ENCODE peak calls at places on chromosome 21, in nine cellular contexts. One of them, this sample, is unnamed.

GRCh38 chr21:28704746-28705145 is 287.9 kb downstream of the LTN1 start:
- DNase-seq in lung: no peak
- DNase-seq in colonic mucosa: no peak
- DNase-seq in body of pancreas: no peak
- DNase-seq in choroid plexus epithelial cell: peak
- DNase-seq in right atrium auricular region: no peak
- DNase-seq in foreskin fibroblast: peak
- DNase-seq in uterus: peak
- DNase-seq in ovary: no peak
- DNase-seq in this sample: no peak

GRCh38 chr21:27954806-27955205 is 987.9 kb upstream of the ADAMTS5 start:
- DNase-seq in ovary: no peak
- DNase-seq in foreskin fibroblast: peak
- DNase-seq in choroid plexus epithelial cell: peak
- DNase-seq in body of pancreas: no peak
- DNase-seq in right atrium auricular region: no peak
- DNase-seq in lung: no peak
- DNase-seq in uterus: no peak
- DNase-seq in colonic mucosa: no peak
- DNase-seq in this sample: peak

GRCh38 chr21:28790335-28790734 is 202.3 kb downstream of the LTN1 start:
- DNase-seq in uterus: no peak
- DNase-seq in choroid plexus epithelial cell: no peak
- DNase-seq in ovary: no peak
- DNase-seq in foreskin fibroblast: no peak
- DNase-seq in colonic mucosa: no peak
- DNase-seq in lung: no peak
- DNase-seq in right atrium auricular region: no peak
- DNase-seq in body of pancreas: no peak
- DNase-seq in this sample: no peak

GRCh38 chr21:29434081-29434480 is 135.4 kb downstream of the BACH1 start:
- DNase-seq in ovary: no peak
- DNase-seq in lung: no peak
- DNase-seq in choroid plexus epithelial cell: peak
- DNase-seq in foreskin fibroblast: no peak
- DNase-seq in uterus: no peak
- DNase-seq in right atrium auricular region: no peak
- DNase-seq in body of pancreas: no peak
- DNase-seq in colonic mucosa: no peak
- DNase-seq in this sample: no peak

GRCh38 chr21:24395320-24395933 is 1211.9 kb downstream of the MRPL39 start:
- DNase-seq in choroid plexus epithelial cell: no peak
- DNase-seq in right atrium auricular region: no peak
- DNase-seq in colonic mucosa: no peak
- DNase-seq in lung: no peak
- DNase-seq in uterus: no peak
- DNase-seq in ovary: no peak
- DNase-seq in body of pancreas: no peak
- DNase-seq in foreskin fibroblast: no peak
- DNase-seq in this sample: no peak

GRCh38 chr21:21187579-21187978 is 189.4 kb downstream of the NCAM2 start:
- DNase-seq in body of pancreas: no peak
- DNase-seq in choroid plexus epithelial cell: no peak
- DNase-seq in ovary: no peak
- DNase-seq in uterus: no peak
- DNase-seq in colonic mucosa: no peak
- DNase-seq in foreskin fibroblast: peak
- DNase-seq in right atrium auricular region: no peak
- DNase-seq in lung: no peak
- DNase-seq in this sample: no peak

GRCh38 chr21:16194851-16195251 is 465.1 kb downstream of the USP25 start:
- DNase-seq in foreskin fibroblast: peak
- DNase-seq in lung: no peak
- DNase-seq in ovary: no peak
- DNase-seq in body of pancreas: no peak
- DNase-seq in colonic mucosa: no peak
- DNase-seq in uterus: no peak
- DNase-seq in right atrium auricular region: no peak
- DNase-seq in choroid plexus epithelial cell: peak
- DNase-seq in this sample: no peak

GRCh38 chr21:31548688-31549087 is 110.8 kb upstream of the SOD1 start:
- DNase-seq in colonic mucosa: no peak
- DNase-seq in body of pancreas: no peak
- DNase-seq in lung: no peak
- DNase-seq in uterus: no peak
- DNase-seq in choroid plexus epithelial cell: no peak
- DNase-seq in right atrium auricular region: no peak
- DNase-seq in ovary: no peak
- DNase-seq in foreskin fibroblast: no peak
- DNase-seq in this sample: no peak

GRCh38 chr21:29130234-29130993 is at the start of gene MAP3K7CL:
- DNase-seq in foreskin fibroblast: peak
- DNase-seq in choroid plexus epithelial cell: peak
- DNase-seq in body of pancreas: peak
- DNase-seq in right atrium auricular region: peak
- DNase-seq in uterus: peak
- DNase-seq in ovary: no peak
- DNase-seq in colonic mucosa: no peak
- DNase-seq in lung: peak
- DNase-seq in this sample: peak

GRCh38 chr21:28635541-28635940 is 357.1 kb downstream of the LTN1 start:
- DNase-seq in body of pancreas: no peak
- DNase-seq in uterus: no peak
- DNase-seq in choroid plexus epithelial cell: no peak
- DNase-seq in right atrium auricular region: no peak
- DNase-seq in foreskin fibroblast: no peak
- DNase-seq in colonic mucosa: no peak
- DNase-seq in ovary: no peak
- DNase-seq in lung: no peak
- DNase-seq in this sample: no peak

GRCh38 chr21:26085882-26086281 is 84.7 kb downstream of the APP start:
- DNase-seq in body of pancreas: no peak
- DNase-seq in colonic mucosa: no peak
- DNase-seq in choroid plexus epithelial cell: no peak
- DNase-seq in lung: no peak
- DNase-seq in uterus: no peak
- DNase-seq in ovary: no peak
- DNase-seq in right atrium auricular region: no peak
- DNase-seq in foreskin fibroblast: no peak
- DNase-seq in this sample: no peak

GRCh38 chr21:15379776-15380175 is 315.0 kb upstream of the NRIP1 start:
- DNase-seq in right atrium auricular region: no peak
- DNase-seq in choroid plexus epithelial cell: peak
- DNase-seq in foreskin fibroblast: no peak
- DNase-seq in ovary: no peak
- DNase-seq in lung: no peak
- DNase-seq in body of pancreas: no peak
- DNase-seq in uterus: no peak
- DNase-seq in colonic mucosa: no peak
- DNase-seq in this sample: no peak

GRCh38 chr21:15682182-15682895 is 47.4 kb upstream of the USP25 start:
- DNase-seq in foreskin fibroblast: peak
- DNase-seq in body of pancreas: peak
- DNase-seq in choroid plexus epithelial cell: peak
- DNase-seq in uterus: no peak
- DNase-seq in right atrium auricular region: no peak
- DNase-seq in colonic mucosa: no peak
- DNase-seq in lung: no peak
- DNase-seq in ovary: no peak
- DNase-seq in this sample: peak

GRCh38 chr21:41141031-41141457 is 26.9 kb upstream of the BACE2 start:
- DNase-seq in body of pancreas: peak
- DNase-seq in colonic mucosa: no peak
- DNase-seq in uterus: no peak
- DNase-seq in foreskin fibroblast: no peak
- DNase-seq in right atrium auricular region: no peak
- DNase-seq in choroid plexus epithelial cell: peak
- DNase-seq in lung: no peak
- DNase-seq in ovary: no peak
- DNase-seq in this sample: peak

GRCh38 chr21:16330340-16331319 is 600.8 kb downstream of the USP25 start:
- DNase-seq in colonic mucosa: peak
- DNase-seq in ovary: no peak
- DNase-seq in choroid plexus epithelial cell: peak
- DNase-seq in foreskin fibroblast: peak
- DNase-seq in right atrium auricular region: no peak
- DNase-seq in uterus: peak
- DNase-seq in lung: no peak
- DNase-seq in body of pancreas: peak
- DNase-seq in this sample: peak

GRCh38 chr21:41227357-41228005 is 59.5 kb downstream of the BACE2 start:
- DNase-seq in ovary: no peak
- DNase-seq in right atrium auricular region: no peak
- DNase-seq in foreskin fibroblast: no peak
- DNase-seq in colonic mucosa: no peak
- DNase-seq in choroid plexus epithelial cell: no peak
- DNase-seq in body of pancreas: no peak
- DNase-seq in uterus: no peak
- DNase-seq in lung: no peak
- DNase-seq in this sample: no peak

GRCh38 chr21:37546299-37546908 is 179.8 kb downstream of the DYRK1A start:
- DNase-seq in colonic mucosa: no peak
- DNase-seq in lung: no peak
- DNase-seq in ovary: no peak
- DNase-seq in body of pancreas: no peak
- DNase-seq in choroid plexus epithelial cell: no peak
- DNase-seq in uterus: no peak
- DNase-seq in right atrium auricular region: peak
- DNase-seq in foreskin fibroblast: no peak
- DNase-seq in this sample: no peak
- TF ChIP-seq CTCF in colonic mucosa: no peak
- TF ChIP-seq CTCF in lung: no peak
- TF ChIP-seq CTCF in ovary: no peak
- TF ChIP-seq CTCF in body of pancreas: no peak
- TF ChIP-seq CTCF in choroid plexus epithelial cell: no peak
- TF ChIP-seq CTCF in uterus: no peak
- TF ChIP-seq CTCF in right atrium auricular region: no peak
- TF ChIP-seq CTCF in foreskin fibroblast: no peak
- TF ChIP-seq CTCF in this sample: no peak

GRCh38 chr21:33708874-33709273 is 66.6 kb downstream of the ITSN1 start:
- DNase-seq in right atrium auricular region: no peak
- DNase-seq in ovary: no peak
- DNase-seq in uterus: no peak
- DNase-seq in foreskin fibroblast: no peak
- DNase-seq in colonic mucosa: no peak
- DNase-seq in choroid plexus epithelial cell: no peak
- DNase-seq in body of pancreas: no peak
- DNase-seq in lung: no peak
- DNase-seq in this sample: no peak

GRCh38 chr21:33700491-33700890 is 58.2 kb downstream of the ITSN1 start:
- DNase-seq in foreskin fibroblast: no peak
- DNase-seq in uterus: no peak
- DNase-seq in ovary: no peak
- DNase-seq in choroid plexus epithelial cell: no peak
- DNase-seq in right atrium auricular region: no peak
- DNase-seq in colonic mucosa: no peak
- DNase-seq in body of pancreas: no peak
- DNase-seq in lung: no peak
- DNase-seq in this sample: no peak

GRCh38 chr21:33707846-33708245 is 65.5 kb downstream of the ITSN1 start:
- DNase-seq in colonic mucosa: no peak
- DNase-seq in uterus: no peak
- DNase-seq in right atrium auricular region: no peak
- DNase-seq in body of pancreas: no peak
- DNase-seq in ovary: no peak
- DNase-seq in lung: no peak
- DNase-seq in choroid plexus epithelial cell: no peak
- DNase-seq in foreskin fibroblast: no peak
- DNase-seq in this sample: no peak

GRCh38 chr21:33699277-33699676 is 57.0 kb downstream of the ITSN1 start:
- DNase-seq in right atrium auricular region: no peak
- DNase-seq in body of pancreas: no peak
- DNase-seq in ovary: no peak
- DNase-seq in uterus: no peak
- DNase-seq in foreskin fibroblast: no peak
- DNase-seq in choroid plexus epithelial cell: no peak
- DNase-seq in lung: no peak
- DNase-seq in colonic mucosa: no peak
- DNase-seq in this sample: no peak

DNA sequence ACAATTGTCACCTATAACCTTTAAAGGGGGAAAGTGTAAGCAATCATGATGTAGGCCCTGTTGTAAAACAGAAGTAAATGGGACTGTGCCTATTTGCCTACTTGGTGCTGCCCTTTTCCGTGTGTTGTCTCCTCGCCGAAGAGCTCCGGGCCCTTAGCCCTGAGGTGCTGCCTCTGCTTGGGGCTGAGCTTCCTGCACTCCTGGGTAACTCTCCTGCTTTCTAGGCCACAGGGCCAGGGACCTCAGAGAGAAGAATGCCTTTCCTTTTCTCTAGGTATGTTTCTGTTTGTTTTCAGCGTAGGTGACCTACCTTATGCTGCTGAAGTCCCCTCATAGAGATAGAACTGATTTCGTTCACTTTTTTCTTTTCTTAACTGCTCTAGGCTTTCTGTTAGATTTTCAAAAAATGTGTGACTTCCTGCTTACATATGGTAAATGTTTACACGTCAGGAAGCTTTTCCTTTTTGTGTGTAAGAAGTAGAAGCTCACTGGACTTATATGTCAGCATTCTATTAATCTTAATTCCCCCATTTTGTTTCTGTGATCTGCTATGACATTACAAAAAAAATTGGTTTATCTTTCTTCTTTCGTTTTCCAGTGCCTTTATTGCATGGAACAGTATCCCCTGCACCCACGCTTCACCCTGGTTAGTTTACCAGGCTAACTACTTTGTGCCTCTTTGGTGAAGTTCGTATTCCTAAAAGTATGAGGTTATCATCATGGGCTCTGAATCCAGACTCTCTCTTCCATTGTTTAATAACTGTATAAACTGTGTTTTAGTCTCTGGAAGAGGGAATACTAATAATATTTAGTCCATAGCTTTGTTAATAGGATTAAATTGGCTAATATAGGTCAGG is 61.7 kb downstream of the ITSN1 start:
- DNase-seq in foreskin fibroblast: no peak
- DNase-seq in body of pancreas: no peak
- DNase-seq in lung: no peak
- DNase-seq in choroid plexus epithelial cell: no peak
- DNase-seq in right atrium auricular region: no peak
- DNase-seq in uterus: no peak
- DNase-seq in colonic mucosa: no peak
- DNase-seq in ovary: no peak
- DNase-seq in this sample: no peak
- H3K4me3 ChIP-seq in foreskin fibroblast: no peak
- H3K4me3 ChIP-seq in body of pancreas: no peak
- H3K4me3 ChIP-seq in lung: no peak
- H3K4me3 ChIP-seq in choroid plexus epithelial cell: no peak
- H3K4me3 ChIP-seq in right atrium auricular region: peak
- H3K4me3 ChIP-seq in uterus: no peak
- H3K4me3 ChIP-seq in colonic mucosa: no peak
- H3K4me3 ChIP-seq in ovary: no peak
- H3K4me3 ChIP-seq in this sample: no peak

GRCh38 chr21:37119421-37120218 is 46.6 kb downstream of the TTC3 start:
- DNase-seq in choroid plexus epithelial cell: no peak
- DNase-seq in ovary: no peak
- DNase-seq in foreskin fibroblast: no peak
- DNase-seq in right atrium auricular region: no peak
- DNase-seq in colonic mucosa: no peak
- DNase-seq in body of pancreas: no peak
- DNase-seq in lung: no peak
- DNase-seq in uterus: no peak
- DNase-seq in this sample: no peak
- TF ChIP-seq CTCF in choroid plexus epithelial cell: peak
- TF ChIP-seq CTCF in ovary: no peak
- TF ChIP-seq CTCF in foreskin fibroblast: no peak
- TF ChIP-seq CTCF in right atrium auricular region: no peak
- TF ChIP-seq CTCF in colonic mucosa: no peak
- TF ChIP-seq CTCF in body of pancreas: no peak
- TF ChIP-seq CTCF in lung: no peak
- TF ChIP-seq CTCF in uterus: no peak
- TF ChIP-seq CTCF in this sample: no peak

GRCh38 chr21:33109574-33110339 is 39.8 kb downstream of the OLIG1 start:
- DNase-seq in ovary: no peak
- DNase-seq in foreskin fibroblast: no peak
- DNase-seq in choroid plexus epithelial cell: no peak
- DNase-seq in uterus: no peak
- DNase-seq in colonic mucosa: no peak
- DNase-seq in right atrium auricular region: no peak
- DNase-seq in lung: no peak
- DNase-seq in body of pancreas: no peak
- DNase-seq in this sample: no peak
- H3K4me3 ChIP-seq in ovary: no peak
- H3K4me3 ChIP-seq in foreskin fibroblast: no peak
- H3K4me3 ChIP-seq in choroid plexus epithelial cell: no peak
- H3K4me3 ChIP-seq in uterus: no peak
- H3K4me3 ChIP-seq in colonic mucosa: no peak
- H3K4me3 ChIP-seq in right atrium auricular region: no peak
- H3K4me3 ChIP-seq in lung: no peak
- H3K4me3 ChIP-seq in body of pancreas: no peak
- H3K4me3 ChIP-seq in this sample: no peak